ENCODE peak calls at places on chromosomes 12 and 14, in five cellular contexts. Q is prostate gland, D is HTR-8/SVneo, J is BJ, N is NCI-H1417 treated with DMSO at 0.1 percent for 48 hours. S is an unnamed sample.

GRCh38 chr14:105577339-105577861 is 51.0 kb downstream of the TMEM121 start:
- DNase-seq in D (no peak), Q (no peak), J (no peak), N (no peak), S (no peak)

GRCh38 chr12:64757778-64758177 is 1.4 kb downstream of the GNS start:
- DNase-seq in N (no peak), J (no peak), D (no peak), Q (no peak), S (no peak)

GRCh38 chr12:41944241-41944640 is 200.4 kb downstream of the GXYLT1 start:
- DNase-seq in Q (no peak), D (no peak), N (no peak), J (peak; percentile 4), S (no peak)

GRCh38 chr14:90791481-90791880 is 24.7 kb downstream of the TTC7B start:
- DNase-seq in J (no peak), N (no peak), D (no peak), Q (no peak), S (no peak)

GRCh38 chr12:86914716-86915115 is 658.5 kb upstream of the MGAT4C start:
- DNase-seq in Q (no peak), D (peak; percentile 24), J (no peak), N (peak; percentile 31), S (peak; percentile 23)

GRCh38 chr12:8709124-8709830 is 11.5 kb downstream of the RIMKLB start:
- DNase-seq in N (no peak), D (no peak), Q (no peak), J (peak; percentile 13), S (no peak)

GRCh38 chr14:20652996-20653975 is 11.8 kb upstream of the OR6S1 start:
- DNase-seq in J (no peak), N (no peak), D (no peak), Q (no peak), S (no peak)

GRCh38 chr12:65313704-65314317 is 35.3 kb downstream of the MSRB3 start:
- DNase-seq in J (no peak), N (no peak), D (no peak), Q (no peak), S (no peak)

GRCh38 chr14:20866963-20867362 is 24.2 kb upstream of the RNASE3 start:
- DNase-seq in N (no peak), J (no peak), Q (no peak), D (no peak), S (no peak)

GRCh38 chr14:76710093-76711010 is 50.9 kb upstream of the VASH1 start:
- DNase-seq in Q (no peak), N (peak; percentile 38), J (peak; percentile 9), D (peak; percentile 77), S (peak; percentile 42)

GRCh38 chr12:7092229-7092985 is at the start of gene C1R:
- DNase-seq in D (peak; percentile 84), J (peak; percentile 63), Q (peak; percentile 55), N (no peak), S (peak; percentile 43)

GRCh38 chr14:25049559-25050493 is at the start of gene STXBP6:
- DNase-seq in N (no peak), Q (peak; percentile 77), D (peak; percentile 56), J (no peak), S (peak; percentile 76)

GRCh38 chr12:48388430-48388829 is 37.7 kb upstream of the ZNF641 start:
- DNase-seq in Q (no peak), J (peak; percentile 15), D (no peak), N (no peak), S (no peak)

GRCh38 chr14:38174721-38175120 is 33.0 kb upstream of the SSTR1 start:
- DNase-seq in N (no peak), J (no peak), D (no peak), Q (no peak), S (no peak)

GRCh38 chr12:113980537-113981337 is 14.6 kb upstream of the RBM19 start:
- DNase-seq in D (peak; percentile 59), J (no peak), N (peak; percentile 41), Q (peak; percentile 47), S (peak; percentile 55)

GRCh38 chr14:103384450-103385152 is 614 bp upstream of the MARK3 start:
- DNase-seq in Q (no peak), J (no peak), D (no peak), N (no peak), S (no peak)

GRCh38 chr14:63039800-63040380 is 5.4 kb downstream of the KCNH5 start:
- DNase-seq in Q (no peak), N (peak; percentile 53), J (peak; percentile 1), D (peak; percentile 81), S (peak; percentile 36)

GRCh38 chr12:75876843-75877587 is 154.6 kb downstream of the PHLDA1 start:
- DNase-seq in J (no peak), N (no peak), Q (no peak), D (no peak), S (no peak)

GRCh38 chr12:32516230-32516629 is 116.9 kb downstream of the FGD4 start:
- DNase-seq in D (no peak), N (no peak), J (no peak), Q (no peak), S (no peak)